ENCODE peak calls at places on chromosomes 16 and 17, in four cellular contexts. B, W, J and K are unnamed samples.

GRCh38 chr17:8835106-8835505 is 32.4 kb downstream of the PIK3R6 start:
- DNase-seq in B (no peak), W (no peak), J (no peak), K (no peak)

GRCh38 chr17:5897320-5897911 is 172.8 kb upstream of the WSCD1 start:
- DNase-seq in B (no peak), W (peak; percentile 33), J (no peak), K (no peak)

GRCh38 chr17:44095647-44096496 is 25.3 kb downstream of the G6PC3 start:
- DNase-seq in B (peak; percentile 58), W (no peak), J (no peak), K (no peak)

GRCh38 chr17:45229681-45230409 is 8.2 kb downstream of the FMNL1 start:
- DNase-seq in B (peak; percentile 48), W (no peak), J (no peak), K (no peak)

GRCh38 chr17:7854078-7854777 is 638 bp upstream of the TMEM88 start:
- DNase-seq in B (no peak), W (no peak), J (no peak), K (no peak)

GRCh38 chr17:15392326-15392739 is 50.9 kb upstream of the TEKT3 start:
- DNase-seq in B (no peak), W (no peak), J (no peak), K (no peak)

GRCh38 chr16:73199214-73199613 is 151.3 kb upstream of the ZFHX3 start:
- DNase-seq in B (no peak), W (no peak), J (no peak), K (no peak)

GRCh38 chr16:9971907-9972306 is 210.3 kb downstream of the GRIN2A start:
- DNase-seq in B (no peak), W (no peak), J (no peak), K (no peak)

GRCh38 chr16:86862596-86862995 is 284.2 kb downstream of the FOXL1 start:
- DNase-seq in B (no peak), W (no peak), J (no peak), K (no peak)

GRCh38 chr16:3640632-3641501 is 13.6 kb upstream of the DNASE1 start:
- DNase-seq in B (no peak), W (peak; percentile 43), J (no peak), K (no peak)

GRCh38 chr16:50354629-50355456 is 13.9 kb downstream of the BRD7 start:
- DNase-seq in B (no peak), W (no peak), J (no peak), K (no peak)

GRCh38 chr17:74452027-74452840 is 14.2 kb upstream of the CD300A start:
- DNase-seq in B (no peak), W (no peak), J (no peak), K (no peak)

GRCh38 chr16:29007865-29008593 is 23.2 kb downstream of the LAT start:
- DNase-seq in B (no peak), W (no peak), J (no peak), K (no peak)

GRCh38 chr17:44362964-44363612 is 565 bp downstream of the FAM171A2 start:
- DNase-seq in B (no peak), W (peak; percentile 65), J (no peak), K (no peak)

GRCh38 chr16:28935924-28936783 is 4.4 kb downstream of the CD19 start:
- DNase-seq in B (peak; percentile 89), W (peak; percentile 83), J (peak; percentile 69), K (peak; percentile 54)

GRCh38 chr16:27450836-27451341 is 48.9 kb downstream of the IL21R start:
- DNase-seq in B (peak; percentile 50), W (no peak), J (no peak), K (no peak)

GRCh38 chr16:75580-76501 is 2.2 kb upstream of the MPG start:
- DNase-seq in B (peak; percentile 71), W (peak; percentile 93), J (no peak), K (peak; percentile 75)

GRCh38 chr17:36842231-36842630 is 95.0 kb upstream of the LHX1 start:
- DNase-seq in B (no peak), W (no peak), J (no peak), K (no peak)

GRCh38 chr16:630815-631405 is at the start of gene WFIKKN1:
- DNase-seq in B (no peak), W (no peak), J (no peak), K (no peak)

GRCh38 chr16:58345574-58346354 is 46.5 kb upstream of the GINS3 start:
- DNase-seq in B (no peak), W (no peak), J (no peak), K (no peak)

GRCh38 chr17:33560165-33560564 is 267.1 kb upstream of the ASIC2 start:
- DNase-seq in B (no peak), W (no peak), J (no peak), K (no peak)

GRCh38 chr16:15996432-15997109 is 47.2 kb downstream of the ABCC1 start:
- DNase-seq in B (no peak), W (peak; percentile 84), J (peak; percentile 65), K (no peak)

GRCh38 chr17:17885029-17885351 is 48.2 kb upstream of the SREBF1 start:
- DNase-seq in B (no peak), W (no peak), J (no peak), K (no peak)

GRCh38 chr16:72198021-72198420 is 26.1 kb upstream of the PMFBP1 start:
- DNase-seq in B (no peak), W (no peak), J (no peak), K (no peak)

GRCh38 chr17:81706757-81707624 is 3.8 kb downstream of the MRPL12 start:
- DNase-seq in B (no peak), W (no peak), J (no peak), K (no peak)

GRCh38 chr16:17395849-17396480 is 74.8 kb downstream of the XYLT1 start:
- DNase-seq in B (peak; percentile 48), W (peak; percentile 76), J (no peak), K (peak; percentile 36)

GRCh38 chr17:4843451-4843850 is 10.3 kb downstream of the MINK1 start:
- DNase-seq in B (no peak), W (no peak), J (no peak), K (no peak)

GRCh38 chr16:55470533-55471371 is 8.2 kb upstream of the MMP2 start:
- DNase-seq in B (no peak), W (peak; percentile 76), J (no peak), K (peak; percentile 76)

GRCh38 chr17:44382917-44383316 is 6.5 kb downstream of the ITGA2B start:
- DNase-seq in B (no peak), W (peak; percentile 41), J (no peak), K (no peak)

GRCh38 chr17:48873212-48873611 is 19.4 kb upstream of the ATP5MC1 start:
- DNase-seq in B (peak; percentile 62), W (no peak), J (no peak), K (no peak)

GRCh38 chr17:55062921-55063320 is 94.4 kb downstream of the STXBP4 start:
- DNase-seq in B (no peak), W (no peak), J (no peak), K (no peak)

GRCh38 chr17:66717680-66718079 is 117.2 kb upstream of the CACNG5 start:
- DNase-seq in B (peak; percentile 21), W (no peak), J (no peak), K (peak; percentile 33)

GRCh38 chr17:30588798-30589247 is 111.6 kb downstream of the GOSR1 start:
- DNase-seq in B (no peak), W (no peak), J (no peak), K (no peak)
- H3K4me1 ChIP-seq in B (no peaks in the 10 kb centered on the region), W (no peaks in the 10 kb centered on the region), J (peaks cover 8% of the 10 kb centered on the region), K (no peaks in the 10 kb centered on the region)

GRCh38 chr17:57210224-57210553 is 46.1 kb upstream of the MSI2 start:
- DNase-seq in B (no peak), W (no peak), J (peak; percentile 70), K (no peak)
- H3K4me1 ChIP-seq in B (no peaks in the 10 kb centered on the region), W (no peaks in the 10 kb centered on the region), J (peaks cover 31% of the 10 kb centered on the region), K (no peaks in the 10 kb centered on the region)

DNA sequence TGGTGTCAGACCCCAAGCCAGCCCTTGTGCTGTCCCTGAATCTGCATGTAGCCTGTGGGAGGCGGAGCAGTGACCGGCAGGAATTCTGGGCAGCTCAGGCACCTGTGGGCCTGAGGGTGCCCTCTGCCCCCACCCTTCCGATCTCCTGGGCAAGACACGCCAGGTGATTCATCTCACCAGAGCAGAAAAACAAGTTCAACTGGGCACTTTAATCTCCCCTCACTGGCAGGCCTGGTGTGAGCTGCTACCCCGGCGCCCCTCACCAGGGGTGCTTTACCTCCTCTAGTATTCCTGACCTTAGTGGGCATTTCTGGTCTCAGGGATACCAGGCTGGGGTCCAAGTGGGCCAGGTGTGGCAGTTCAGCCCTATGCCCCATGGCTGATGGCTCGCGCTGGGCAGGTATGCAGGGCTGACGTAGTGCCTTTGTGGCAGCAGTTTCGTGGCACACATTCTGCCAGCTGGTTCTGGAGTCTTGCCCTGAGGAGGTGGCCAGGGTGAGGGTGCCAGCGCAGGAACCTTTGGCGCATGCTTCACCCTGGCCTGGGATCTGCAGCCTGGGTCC is 6.0 kb downstream of the ERBB2 start:
- DNase-seq in B (peak; percentile 78), W (peak; percentile 83), J (peak; percentile 60), K (peak; percentile 92)
- H3K4me1 ChIP-seq in B (peaks cover 64% of the 10 kb centered on the region), W (peaks cover 71% of the 10 kb centered on the region), J (peaks cover 52% of the 10 kb centered on the region), K (peaks cover 49% of the 10 kb centered on the region)

DNA sequence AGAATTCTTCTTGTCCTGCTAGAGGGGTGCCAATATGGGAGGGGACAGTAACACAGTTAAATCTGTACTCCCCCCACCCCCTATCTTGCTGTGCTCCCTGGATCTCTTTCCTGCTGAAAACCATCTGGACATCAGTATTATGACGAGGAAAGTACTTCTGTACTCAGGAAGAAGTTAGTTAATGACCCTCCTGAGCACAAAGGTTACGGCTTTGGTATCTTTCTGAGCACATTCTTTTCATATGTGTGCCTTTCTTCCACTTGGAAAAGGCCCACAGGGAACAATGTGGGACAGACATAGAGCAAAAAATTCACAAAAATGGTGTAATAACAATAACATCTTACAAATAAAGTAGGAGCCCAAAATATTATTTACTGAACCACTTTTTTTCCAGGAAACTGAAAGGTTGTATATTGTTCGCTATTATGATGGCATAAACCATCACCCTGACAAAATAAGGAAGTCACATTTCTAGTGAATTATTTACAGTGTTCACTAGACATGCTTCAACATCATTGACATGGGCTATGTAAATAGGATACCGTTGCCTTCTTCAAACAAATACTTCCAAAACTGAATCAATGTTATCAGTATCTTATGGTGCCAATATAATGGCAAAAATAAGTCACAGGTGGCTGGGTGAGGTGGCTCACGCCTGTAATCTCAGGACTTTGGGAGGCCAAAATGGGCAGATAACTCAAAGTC is 5.5 kb downstream of the WIPI1 start:
- DNase-seq in B (no peak), W (no peak), J (no peak), K (no peak)
- H3K4me1 ChIP-seq in B (peaks cover 43% of the 10 kb centered on the region), W (peaks cover 18% of the 10 kb centered on the region), J (peaks cover 15% of the 10 kb centered on the region), K (no peaks in the 10 kb centered on the region)